ENCODE peak calls at places on chromosomes 13 and 19, in five cellular contexts. I is tibial nerve, W is bronchial epithelial cell, T is neural crest cell, Q is uterus. G is an unnamed sample.

GRCh38 chr13:31807090-31807541 is 67.8 kb downstream of the RXFP2 start:
- DNase-seq in I (no peak), W (peak; percentile 36), T (no peak), Q (no peak), G (no peak)

GRCh38 chr13:113980489-113981064 is 6.7 kb upstream of the C13orf46 start:
- DNase-seq in I (no peak), W (no peak), T (no peak), Q (no peak), G (no peak)

GRCh38 chr13:20173121-20173746 is 12.4 kb upstream of the GJA3 start:
- DNase-seq in I (no peak), W (no peak), T (no peak), Q (no peak), G (no peak)

GRCh38 chr19:34904521-34904845 is 22.2 kb upstream of the ZNF30 start:
- DNase-seq in I (no peak), W (no peak), T (no peak), Q (no peak), G (no peak)

GRCh38 chr19:35449347-35450043 is 1.4 kb downstream of the FFAR2 start:
- DNase-seq in I (no peak), W (no peak), T (no peak), Q (no peak), G (no peak)

GRCh38 chr13:105530468-105530867 is 1005.0 kb downstream of the EFNB2 start:
- DNase-seq in I (no peak), W (no peak), T (no peak), Q (no peak), G (no peak)

GRCh38 chr19:7647156-7647555 is 10.2 kb downstream of the STXBP2 start:
- DNase-seq in I (no peak), W (no peak), T (no peak), Q (no peak), G (no peak)

GRCh38 chr13:43977911-43978310 is 98.2 kb downstream of the LACC1 start:
- DNase-seq in I (no peak), W (no peak), T (no peak), Q (no peak), G (no peak)

GRCh38 chr19:33306853-33307792 is 4.8 kb upstream of the CEBPA start:
- DNase-seq in I (no peak), W (no peak), T (no peak), Q (no peak), G (no peak)

GRCh38 chr13:98484289-98485219 is 92.4 kb downstream of the STK24 start:
- DNase-seq in I (peak; percentile 50), W (peak; percentile 99), T (peak; percentile 26), Q (peak; percentile 69), G (peak; percentile 45)

GRCh38 chr13:47437411-47437810 is 540.6 kb upstream of the HTR2A start:
- DNase-seq in I (no peak), W (no peak), T (no peak), Q (no peak), G (no peak)

GRCh38 chr19:14519860-14520407 is 1.7 kb upstream of the DNAJB1 start:
- DNase-seq in I (no peak), W (peak; percentile 93), T (no peak), Q (no peak), G (no peak)

GRCh38 chr19:2330632-2331284 is 2.3 kb downstream of the SPPL2B start:
- DNase-seq in I (no peak), W (no peak), T (no peak), Q (no peak), G (no peak)

GRCh38 chr19:54179921-54180452 is 7.0 kb upstream of the TMC4 start:
- DNase-seq in I (no peak), W (peak; percentile 58), T (peak; percentile 67), Q (no peak), G (no peak)

GRCh38 chr13:33349314-33349995 is 63.9 kb upstream of the STARD13 start:
- DNase-seq in I (peak; percentile 23), W (no peak), T (no peak), Q (peak; percentile 26), G (no peak)

GRCh38 chr13:23868521-23868920 is 20.7 kb downstream of the MIPEP start:
- DNase-seq in I (no peak), W (peak; percentile 98), T (no peak), Q (no peak), G (no peak)

GRCh38 chr13:76764429-76764828 is 121.8 kb downstream of the KCTD12 start:
- DNase-seq in I (peak; percentile 37), W (peak; percentile 30), T (no peak), Q (peak; percentile 32), G (no peak)

GRCh38 chr13:24540236-24541126 is 27.9 kb upstream of the PARP4 start:
- DNase-seq in I (no peak), W (no peak), T (peak; percentile 20), Q (no peak), G (no peak)

GRCh38 chr13:54373211-54373610 is 1344.6 kb downstream of the OLFM4 start:
- DNase-seq in I (no peak), W (no peak), T (no peak), Q (no peak), G (no peak)

GRCh38 chr19:940591-941291 is 14.9 kb downstream of the ARID3A start:
- DNase-seq in I (peak; percentile 55), W (no peak), T (no peak), Q (peak; percentile 56), G (no peak)

GRCh38 chr19:15115080-15115479 is 7.9 kb downstream of the SYDE1 start:
- DNase-seq in I (peak; percentile 48), W (no peak), T (no peak), Q (peak; percentile 77), G (no peak)

GRCh38 chr19:604355-604754 is 14.7 kb downstream of the HCN2 start:
- DNase-seq in I (no peak), W (no peak), T (no peak), Q (no peak), G (no peak)

GRCh38 chr13:30033681-30034447 is 183.4 kb upstream of the UBL3 start:
- DNase-seq in I (no peak), W (peak; percentile 71), T (no peak), Q (no peak), G (no peak)

GRCh38 chr13:23610187-23610576 is 40.0 kb downstream of the TNFRSF19 start:
- DNase-seq in I (no peak), W (no peak), T (no peak), Q (no peak), G (no peak)

GRCh38 chr13:79805317-79805716 is 324.4 kb downstream of the NDFIP2 start:
- DNase-seq in I (no peak), W (no peak), T (no peak), Q (no peak), G (no peak)

GRCh38 chr13:48489666-48490065 is 43.2 kb downstream of the RCBTB2 start:
- DNase-seq in I (no peak), W (no peak), T (no peak), Q (no peak), G (no peak)

GRCh38 chr13:48486836-48487235 is 46.0 kb downstream of the RCBTB2 start:
- DNase-seq in I (no peak), W (no peak), T (no peak), Q (no peak), G (no peak)

GRCh38 chr13:48489003-48489402 is 43.9 kb downstream of the RCBTB2 start:
- DNase-seq in I (no peak), W (no peak), T (no peak), Q (no peak), G (no peak)

GRCh38 chr13:48486362-48486761 is 46.5 kb downstream of the RCBTB2 start:
- DNase-seq in I (no peak), W (no peak), T (no peak), Q (no peak), G (no peak)

GRCh38 chr13:48487968-48488367 is 44.9 kb downstream of the RCBTB2 start:
- DNase-seq in I (no peak), W (no peak), T (no peak), Q (no peak), G (no peak)
- TF ChIP-seq CTCF in I (no peak), W (no peak), T (no peak), Q (no peak), G (no peak)

GRCh38 chr13:50459046-50459445 is 384.4 kb downstream of the DLEU7 start:
- DNase-seq in I (no peak), W (no peak), T (no peak), Q (no peak), G (no peak)
- TF ChIP-seq CTCF in I (no peak), W (no peak), T (no peak), Q (no peak), G (no peak)

GRCh38 chr13:96821381-96821780 is 172.9 kb downstream of the OXGR1 start:
- DNase-seq in I (no peak), W (peak; percentile 22), T (no peak), Q (no peak), G (no peak)

GRCh38 chr13:96819375-96819774 is 174.9 kb downstream of the OXGR1 start:
- DNase-seq in I (no peak), W (no peak), T (no peak), Q (no peak), G (no peak)

GRCh38 chr13:96824110-96824509 is 170.2 kb downstream of the OXGR1 start:
- DNase-seq in I (no peak), W (no peak), T (no peak), Q (no peak), G (no peak)

GRCh38 chr13:96821971-96822370 is 172.3 kb downstream of the OXGR1 start:
- DNase-seq in I (no peak), W (no peak), T (no peak), Q (no peak), G (no peak)

DNA sequence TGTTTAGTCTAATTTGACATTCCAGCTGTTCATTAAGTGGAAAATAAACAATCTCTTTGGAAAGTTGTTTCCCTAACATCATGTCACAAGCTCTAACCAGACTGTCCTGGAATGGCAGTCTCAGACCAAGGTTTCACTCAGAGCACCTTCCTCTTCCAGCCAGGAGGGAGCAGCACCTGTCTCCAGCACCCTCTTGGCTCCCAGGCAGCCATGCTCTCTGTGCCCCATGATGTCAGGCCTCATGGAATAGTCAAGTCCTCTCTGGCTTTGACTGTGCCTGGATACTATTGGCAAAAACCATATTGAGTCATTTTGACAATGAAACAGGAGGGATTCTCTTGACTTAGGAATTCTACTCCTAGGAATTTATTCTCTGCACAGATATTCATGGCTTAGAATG is 171.4 kb downstream of the OXGR1 start:
- DNase-seq in I (no peak), W (peak; percentile 42), T (no peak), Q (no peak), G (no peak)
- TF ChIP-seq CTCF in I (no peak), W (peak; percentile 69), T (peak; percentile 56), Q (no peak), G (no peak)

DNA sequence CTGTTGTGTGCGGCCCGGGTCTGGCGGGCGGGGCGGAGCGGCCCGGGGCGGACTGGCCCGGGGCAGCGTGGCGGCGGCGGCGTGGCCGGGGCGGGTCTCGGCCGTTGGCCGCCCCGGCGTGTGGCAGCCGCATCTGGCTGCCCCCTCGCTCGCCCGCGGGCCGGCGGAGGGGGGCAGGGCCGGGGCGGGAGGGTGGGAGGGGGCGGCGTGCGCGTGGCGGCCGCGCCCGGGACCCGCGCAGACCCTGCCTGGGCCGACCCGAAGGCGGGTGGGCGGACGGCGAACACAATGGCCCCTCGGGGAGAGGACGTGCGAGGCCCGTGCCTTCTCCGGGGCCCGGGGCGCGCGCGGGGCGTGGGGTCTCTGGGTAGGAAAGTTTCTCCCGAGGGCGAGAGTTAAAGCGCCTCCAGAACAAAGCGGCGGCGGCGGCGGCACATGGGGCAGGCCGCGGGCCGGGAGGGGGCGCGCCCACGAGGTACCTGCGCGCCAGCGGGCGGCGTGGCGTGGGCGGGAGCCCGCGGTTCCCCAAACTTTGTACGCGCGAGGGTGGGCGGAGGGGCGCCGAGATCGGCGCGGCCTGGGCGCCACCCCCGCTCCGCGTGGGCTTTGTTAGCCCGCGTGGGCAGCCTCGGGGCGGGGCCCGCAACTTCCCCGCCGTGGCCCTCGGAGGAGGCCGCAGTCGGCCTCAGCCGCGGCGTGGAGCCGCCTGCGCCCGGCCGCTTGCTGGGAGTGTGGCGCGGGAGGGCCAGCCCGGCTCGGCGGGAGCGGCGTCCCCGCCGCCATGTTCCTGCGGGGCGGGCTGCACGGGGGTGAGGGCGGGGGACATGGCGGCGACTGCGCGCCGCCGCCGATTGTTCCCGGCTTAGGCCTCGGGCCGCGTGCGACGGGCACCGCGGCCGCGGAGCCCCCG is 764 bp downstream of the MIR17HG start:
- DNase-seq in I (peak; percentile 27), W (no peak), T (peak; percentile 30), Q (peak; percentile 43), G (peak; percentile 41)
- TF ChIP-seq CTCF in I (peak; percentile 5), W (peak; percentile 5), T (no peak), Q (no peak), G (no peak)

G was measured in mesothelial cell of epicardium.